ENCODE peak calls at places on chromosomes 6 and 20, in eight cellular contexts. F, Y, W, Z, U, H, J and N are unnamed samples.

GRCh38 chr6:4872841-4873240 is 96.6 kb downstream of the CDYL start:
- DNase-seq in F (peak), Y (no peak), W (no peak), Z (no peak), U (no peak), H (no peak), J (no peak), N (no peak)

GRCh38 chr20:38723982-38724602 is at the start of gene SLC32A1:
- DNase-seq in F (no peak), Y (no peak), W (no peak), Z (no peak), U (no peak), H (no peak), J (no peak), N (peak)

GRCh38 chr20:36107881-36108280 is 46.7 kb upstream of the EPB41L1 start:
- DNase-seq in F (no peak), Y (no peak), W (no peak), Z (no peak), U (no peak), H (no peak), J (no peak), N (no peak)

GRCh38 chr20:11376998-11377397 is 540.7 kb upstream of the BTBD3 start:
- DNase-seq in F (no peak), Y (no peak), W (no peak), Z (no peak), U (no peak), H (peak), J (no peak), N (no peak)

GRCh38 chr20:49037962-49038387 is 8.1 kb upstream of the CSE1L start:
- DNase-seq in F (peak), Y (peak), W (no peak), Z (no peak), U (no peak), H (peak), J (no peak), N (no peak)

GRCh38 chr6:133983099-133983939 is 30.3 kb downstream of the TBPL1 start:
- DNase-seq in F (peak), Y (peak), W (peak), Z (peak), U (no peak), H (no peak), J (no peak), N (no peak)

GRCh38 chr6:151240861-151241642 is 1.3 kb downstream of the AKAP12 start:
- DNase-seq in F (peak), Y (peak), W (peak), Z (peak), U (peak), H (peak), J (peak), N (peak)

GRCh38 chr20:38842558-38842981 is 37.1 kb downstream of the PPP1R16B start:
- DNase-seq in F (no peak), Y (no peak), W (no peak), Z (no peak), U (no peak), H (no peak), J (no peak), N (no peak)

GRCh38 chr6:77474286-77474956 is 11.1 kb upstream of the HTR1B start:
- DNase-seq in F (peak), Y (no peak), W (no peak), Z (no peak), U (no peak), H (no peak), J (no peak), N (no peak)

GRCh38 chr20:63908008-63908682 is 13.2 kb downstream of the DNAJC5 start:
- DNase-seq in F (peak), Y (no peak), W (no peak), Z (no peak), U (no peak), H (no peak), J (no peak), N (no peak)

GRCh38 chr6:3887150-3887700 is 38.1 kb downstream of the FAM50B start:
- DNase-seq in F (peak), Y (peak), W (no peak), Z (no peak), U (no peak), H (peak), J (no peak), N (no peak)

GRCh38 chr6:74871757-74872156 is 334.1 kb downstream of the COL12A1 start:
- DNase-seq in F (no peak), Y (peak), W (no peak), Z (no peak), U (no peak), H (peak), J (no peak), N (no peak)

GRCh38 chr6:112744827-112745226 is 397.7 kb downstream of the RFPL4B start:
- DNase-seq in F (no peak), Y (no peak), W (no peak), Z (no peak), U (no peak), H (no peak), J (no peak), N (no peak)

GRCh38 chr6:39199976-39200375 is 29.3 kb downstream of the KCNK5 start:
- DNase-seq in F (no peak), Y (no peak), W (no peak), Z (no peak), U (peak), H (no peak), J (no peak), N (no peak)

GRCh38 chr20:11059659-11060058 is 385.9 kb upstream of the JAG1 start:
- DNase-seq in F (no peak), Y (no peak), W (no peak), Z (no peak), U (no peak), H (no peak), J (no peak), N (no peak)

GRCh38 chr20:4726710-4727391 is 5.1 kb downstream of the PRND start:
- DNase-seq in F (peak), Y (peak), W (no peak), Z (no peak), U (no peak), H (peak), J (no peak), N (no peak)

GRCh38 chr6:148565321-148565926 is 181.4 kb upstream of the UST start:
- DNase-seq in F (no peak), Y (peak), W (no peak), Z (no peak), U (no peak), H (peak), J (no peak), N (no peak)

GRCh38 chr6:87697581-87698552 is 4.2 kb downstream of the AKIRIN2 start:
- DNase-seq in F (peak), Y (peak), W (no peak), Z (no peak), U (no peak), H (peak), J (no peak), N (no peak)

GRCh38 chr6:87700729-87701675 is 1.0 kb downstream of the AKIRIN2 start:
- DNase-seq in F (peak), Y (peak), W (peak), Z (peak), U (peak), H (peak), J (no peak), N (no peak)

GRCh38 chr6:87698618-87699017 is 3.4 kb downstream of the AKIRIN2 start:
- DNase-seq in F (peak), Y (no peak), W (no peak), Z (no peak), U (no peak), H (peak), J (no peak), N (no peak)

GRCh38 chr6:87700351-87700728 is 1.7 kb downstream of the AKIRIN2 start:
- DNase-seq in F (no peak), Y (no peak), W (no peak), Z (no peak), U (no peak), H (no peak), J (no peak), N (no peak)

DNA sequence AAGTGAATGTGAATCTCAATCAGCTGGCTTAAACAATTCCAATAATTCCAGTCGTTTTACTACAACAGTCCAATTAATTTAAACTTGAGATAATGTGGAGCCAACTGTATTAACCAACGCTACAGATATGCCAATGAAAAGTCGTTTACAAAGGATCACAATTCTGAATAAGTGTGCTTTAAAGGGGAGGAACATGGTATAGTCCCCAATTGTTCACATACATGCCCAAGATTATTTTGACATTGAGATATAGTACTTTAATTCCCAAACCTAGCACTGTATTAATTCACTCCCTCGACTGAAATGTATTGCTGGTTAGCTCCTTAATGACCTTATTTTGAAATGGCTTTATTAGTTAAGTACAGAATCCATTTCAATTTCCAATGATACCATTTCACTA is 2.5 kb downstream of the AKIRIN2 start:
- DNase-seq in F (no peak), Y (no peak), W (no peak), Z (no peak), U (no peak), H (no peak), J (no peak), N (no peak)
- H3K27ac ChIP-seq in F (no peak), Y (no peak), W (no peak), Z (peak), U (no peak), H (peak), J (no peak), N (no peak)

GRCh38 chr6:24935323-24935722 is 437 bp downstream of the RIPOR2 start:
- DNase-seq in F (no peak), Y (no peak), W (no peak), Z (no peak), U (no peak), H (no peak), J (no peak), N (no peak)

GRCh38 chr6:24935753-24936152 is at the start of gene RIPOR2:
- DNase-seq in F (no peak), Y (no peak), W (no peak), Z (peak), U (no peak), H (no peak), J (no peak), N (no peak)

GRCh38 chr6:24933868-24934401 is 1.8 kb downstream of the RIPOR2 start:
- DNase-seq in F (no peak), Y (peak), W (no peak), Z (no peak), U (no peak), H (peak), J (no peak), N (no peak)

GRCh38 chr6:24933266-24933665 is 2.5 kb downstream of the RIPOR2 start:
- DNase-seq in F (no peak), Y (no peak), W (no peak), Z (no peak), U (no peak), H (no peak), J (no peak), N (no peak)

DNA sequence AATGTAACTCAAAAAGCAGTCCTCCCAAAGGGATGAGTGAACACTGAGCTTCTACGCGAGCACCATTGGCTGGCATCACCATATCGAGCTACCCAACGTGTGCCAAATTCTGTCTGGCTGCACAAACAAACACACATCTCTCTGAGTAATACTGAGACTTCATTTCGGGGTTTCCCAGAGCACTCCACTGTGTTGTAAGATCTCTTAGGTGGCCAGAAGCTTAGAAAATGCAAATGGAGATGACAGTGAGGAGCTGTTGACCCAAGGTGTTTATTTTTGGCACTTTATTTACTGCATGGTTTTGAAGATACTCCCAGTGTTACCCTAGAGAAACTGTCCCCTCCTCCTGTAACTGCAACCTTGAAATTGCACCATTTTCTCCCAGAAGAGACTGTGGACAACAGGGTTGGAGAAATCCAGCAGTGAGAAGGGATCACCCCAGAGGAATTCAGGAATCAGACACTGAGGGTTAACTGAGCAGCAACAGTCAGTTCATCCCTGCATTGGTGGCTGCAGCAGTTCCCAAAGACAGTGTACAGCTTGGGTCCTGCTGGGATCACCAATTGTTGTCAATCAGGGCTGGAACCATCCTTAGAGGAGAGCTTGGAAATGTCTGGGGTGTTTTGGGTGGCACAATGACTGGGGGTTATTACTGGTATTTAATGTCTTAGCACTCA is 1.0 kb upstream of the RIPOR2 start:
- DNase-seq in F (no peak), Y (no peak), W (no peak), Z (no peak), U (no peak), H (peak), J (no peak), N (no peak)
- H3K27ac ChIP-seq in F (no peak), Y (no peak), W (no peak), Z (no peak), U (no peak), H (no peak), J (no peak), N (no peak)

GRCh38 chr6:137731960-137732616 is 135.0 kb upstream of the TNFAIP3 start:
- DNase-seq in F (peak), Y (peak), W (no peak), Z (no peak), U (no peak), H (peak), J (no peak), N (no peak)
- H3K27ac ChIP-seq in F (no peak), Y (no peak), W (no peak), Z (no peak), U (no peak), H (no peak), J (no peak), N (no peak)

GRCh38 chr6:53203483-53203882 is 54.8 kb upstream of the GCM1 start:
- DNase-seq in F (no peak), Y (no peak), W (no peak), Z (no peak), U (no peak), H (no peak), J (no peak), N (no peak)

GRCh38 chr6:53199156-53199555 is 50.5 kb upstream of the GCM1 start:
- DNase-seq in F (no peak), Y (no peak), W (no peak), Z (no peak), U (no peak), H (no peak), J (no peak), N (no peak)

GRCh38 chr6:53199765-53200164 is 51.1 kb upstream of the GCM1 start:
- DNase-seq in F (no peak), Y (no peak), W (no peak), Z (no peak), U (no peak), H (no peak), J (no peak), N (no peak)

GRCh38 chr6:53197553-53197952 is 48.9 kb upstream of the GCM1 start:
- DNase-seq in F (no peak), Y (no peak), W (no peak), Z (no peak), U (no peak), H (no peak), J (no peak), N (no peak)

GRCh38 chr6:53201270-53201669 is 52.6 kb upstream of the GCM1 start:
- DNase-seq in F (no peak), Y (no peak), W (no peak), Z (no peak), U (no peak), H (no peak), J (no peak), N (no peak)
- H3K27ac ChIP-seq in F (no peak), Y (no peak), W (no peak), Z (no peak), U (no peak), H (no peak), J (no peak), N (no peak)

GRCh38 chr6:33277663-33278391 is 904 bp downstream of the B3GALT4 start:
- DNase-seq in F (no peak), Y (no peak), W (no peak), Z (no peak), U (no peak), H (peak), J (no peak), N (no peak)
- H3K27ac ChIP-seq in F (peak), Y (peak), W (no peak), Z (peak), U (peak), H (peak), J (peak), N (peak)

DNA sequence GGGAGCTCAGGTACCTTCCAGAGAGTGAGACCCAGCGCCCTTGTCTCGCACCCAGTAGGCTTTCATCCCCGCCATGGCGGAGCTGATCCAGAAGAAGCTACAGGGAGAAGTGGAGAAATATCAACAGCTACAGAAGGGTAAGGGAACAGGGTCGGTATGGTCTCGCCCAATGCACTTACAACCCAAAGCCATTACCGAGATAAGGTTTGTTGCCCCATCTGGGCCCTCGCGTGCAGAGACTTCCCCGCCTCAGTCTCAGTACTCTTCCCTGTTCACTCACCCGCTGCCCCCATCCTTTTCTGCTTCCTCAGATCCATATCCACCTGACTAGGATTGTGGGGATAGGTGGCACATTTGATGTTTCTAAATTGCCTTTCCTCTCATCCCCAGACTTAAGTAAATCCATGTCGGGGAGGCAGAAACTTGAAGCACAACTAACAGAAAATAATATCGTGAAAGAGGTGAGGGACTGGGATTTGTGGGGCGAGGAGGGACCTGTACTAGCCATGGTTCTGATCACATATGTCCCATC is 449 bp downstream of the PFDN6 start:
- DNase-seq in F (peak), Y (no peak), W (no peak), Z (no peak), U (no peak), H (peak), J (no peak), N (no peak)
- H3K27ac ChIP-seq in F (no peak), Y (peak), W (peak), Z (peak), U (no peak), H (peak), J (peak), N (peak)

DNA sequence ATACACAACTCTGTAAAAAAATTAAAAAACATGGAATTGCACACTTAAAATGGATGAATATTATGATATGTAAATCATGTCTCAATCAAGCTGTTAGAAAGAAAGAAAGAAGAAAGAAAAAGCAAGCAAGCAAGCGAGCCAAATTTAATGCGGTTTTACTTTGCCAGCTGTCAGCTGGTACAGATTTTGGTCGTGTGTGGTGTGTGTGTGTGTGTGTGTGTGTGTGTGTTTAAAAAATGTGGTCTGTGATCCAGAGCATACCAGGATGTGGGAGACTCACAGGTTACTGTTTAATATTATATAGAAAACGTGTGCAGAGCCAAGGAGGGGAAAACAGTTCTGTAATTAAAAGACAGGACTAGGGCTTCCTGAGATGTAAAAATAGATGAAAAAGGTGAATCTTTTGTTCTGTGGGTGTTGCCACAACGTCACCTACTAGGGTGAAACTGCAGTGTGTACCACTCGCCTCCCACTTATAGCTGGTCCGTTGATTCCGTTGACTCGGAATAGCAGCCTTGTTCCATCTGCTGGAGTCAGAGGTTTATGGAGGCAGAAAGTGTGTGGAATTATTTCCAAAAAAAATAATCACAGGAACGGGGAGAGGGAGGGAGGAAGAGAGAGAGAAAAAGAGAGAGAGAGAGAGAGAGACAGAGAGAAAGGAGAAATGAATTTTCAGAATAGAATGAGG is 197.7 kb downstream of the BCAS1 start:
- DNase-seq in F (no peak), Y (peak), W (no peak), Z (no peak), U (no peak), H (peak), J (no peak), N (no peak)
- H3K27ac ChIP-seq in F (peak), Y (no peak), W (peak), Z (no peak), U (no peak), H (peak), J (no peak), N (peak)